ENCODE peak calls at places on chromosomes 3 and 15, in ten cellular contexts. R is ovary; Y is A549; K is HepG2; B is OCI-LY7; X is CD8-positive, alpha-beta T cell; U is cardiac fibroblast; E is foreskin fibroblast; A is psoas muscle; Q is activated CD8-positive, alpha-beta T cell treated with anti-CD3 and anti-CD28 coated beads for 36 hours. I is an unnamed sample.
A peak's percentile ranks its signal among the peaks of the same experiment; 100 is the strongest.

GRCh38 chr3:39592306-39592705 is 124.8 kb downstream of the MOBP start:
- DNase-seq in K (no peak), X (no peak), A (no peak), E (no peak), R (no peak), Y (no peak), U (no peak), B (no peak), Q (no peak), I (no peak)

GRCh38 chr3:16724487-16724886 is 119.3 kb upstream of the DAZL start:
- DNase-seq in Q (no peak), Y (no peak), E (no peak), X (no peak), A (no peak), B (no peak), K (no peak), U (no peak), R (no peak), I (no peak)

GRCh38 chr15:23447107-23447500 is at the start of gene GOLGA6L2:
- DNase-seq in K (no peak), A (no peak), U (no peak), B (peak; percentile 8), Y (no peak), R (no peak), X (no peak), Q (peak; percentile 30), E (no peak), I (no peak)

GRCh38 chr3:105355355-105356063 is 11.2 kb upstream of the ALCAM start:
- DNase-seq in A (no peak), E (no peak), Y (no peak), Q (no peak), K (no peak), U (peak; percentile 49), X (no peak), R (no peak), B (no peak), I (no peak)

GRCh38 chr3:52609316-52609815 is 73.0 kb downstream of the UQCC5 start:
- DNase-seq in E (no peak), B (no peak), Y (no peak), R (no peak), Q (no peak), X (no peak), U (no peak), A (no peak), K (peak; percentile 4), I (no peak)

GRCh38 chr15:76200083-76200465 is 111.2 kb downstream of the ETFA start:
- DNase-seq in B (no peak), X (no peak), Q (no peak), R (no peak), Y (no peak), K (no peak), A (no peak), U (no peak), E (no peak), I (no peak)

GRCh38 chr15:68734352-68734751 is 86.3 kb downstream of the ANP32A start:
- DNase-seq in E (no peak), K (no peak), X (no peak), A (no peak), B (no peak), Y (no peak), Q (no peak), U (no peak), R (no peak), I (no peak)

GRCh38 chr3:126194713-126195305 is 14.4 kb upstream of the ALDH1L1 start:
- DNase-seq in K (no peak), Y (no peak), B (peak; percentile 48), U (peak; percentile 26), X (no peak), E (no peak), Q (no peak), A (no peak), R (no peak), I (no peak)

GRCh38 chr3:97278506-97278905 is 464.1 kb downstream of the EPHA6 start:
- DNase-seq in B (no peak), U (no peak), A (no peak), X (no peak), Q (no peak), Y (no peak), R (no peak), E (no peak), K (peak; percentile 4), I (no peak)

GRCh38 chr15:62164500-62165028 is 521 bp downstream of the C2CD4B start:
- DNase-seq in Y (peak; percentile 12), Q (peak; percentile 19), K (no peak), X (no peak), R (no peak), A (peak; percentile 54), B (no peak), E (no peak), U (peak; percentile 12), I (no peak)

GRCh38 chr3:58924581-58924980 is 125.2 kb downstream of the CFAP20DC start:
- DNase-seq in X (no peak), E (peak; percentile 26), Y (no peak), A (no peak), U (peak; percentile 73), K (no peak), R (no peak), B (no peak), Q (no peak), I (no peak)

GRCh38 chr3:44721231-44722102 is 8.0 kb upstream of the ZNF501 start:
- DNase-seq in X (no peak), U (peak; percentile 33), R (no peak), Q (no peak), A (no peak), B (no peak), E (no peak), Y (no peak), K (no peak), I (no peak)

GRCh38 chr3:120182613-120183524 is 88.6 kb upstream of the GSK3B start:
- DNase-seq in A (no peak), E (peak; percentile 50), X (no peak), R (no peak), Q (peak; percentile 29), K (no peak), U (peak; percentile 76), B (peak; percentile 18), Y (no peak), I (no peak)

GRCh38 chr3:185280572-185281365 is 26.9 kb upstream of the EHHADH start:
- DNase-seq in A (no peak), Q (no peak), E (peak; percentile 41), U (peak; percentile 77), Y (peak; percentile 56), B (peak; percentile 63), X (no peak), K (peak; percentile 78), R (no peak), I (no peak)

GRCh38 chr3:55571216-55571813 is 84.2 kb upstream of the WNT5A start:
- DNase-seq in U (no peak), A (no peak), Q (no peak), E (no peak), Y (no peak), R (no peak), X (no peak), K (no peak), B (no peak), I (no peak)

DNA sequence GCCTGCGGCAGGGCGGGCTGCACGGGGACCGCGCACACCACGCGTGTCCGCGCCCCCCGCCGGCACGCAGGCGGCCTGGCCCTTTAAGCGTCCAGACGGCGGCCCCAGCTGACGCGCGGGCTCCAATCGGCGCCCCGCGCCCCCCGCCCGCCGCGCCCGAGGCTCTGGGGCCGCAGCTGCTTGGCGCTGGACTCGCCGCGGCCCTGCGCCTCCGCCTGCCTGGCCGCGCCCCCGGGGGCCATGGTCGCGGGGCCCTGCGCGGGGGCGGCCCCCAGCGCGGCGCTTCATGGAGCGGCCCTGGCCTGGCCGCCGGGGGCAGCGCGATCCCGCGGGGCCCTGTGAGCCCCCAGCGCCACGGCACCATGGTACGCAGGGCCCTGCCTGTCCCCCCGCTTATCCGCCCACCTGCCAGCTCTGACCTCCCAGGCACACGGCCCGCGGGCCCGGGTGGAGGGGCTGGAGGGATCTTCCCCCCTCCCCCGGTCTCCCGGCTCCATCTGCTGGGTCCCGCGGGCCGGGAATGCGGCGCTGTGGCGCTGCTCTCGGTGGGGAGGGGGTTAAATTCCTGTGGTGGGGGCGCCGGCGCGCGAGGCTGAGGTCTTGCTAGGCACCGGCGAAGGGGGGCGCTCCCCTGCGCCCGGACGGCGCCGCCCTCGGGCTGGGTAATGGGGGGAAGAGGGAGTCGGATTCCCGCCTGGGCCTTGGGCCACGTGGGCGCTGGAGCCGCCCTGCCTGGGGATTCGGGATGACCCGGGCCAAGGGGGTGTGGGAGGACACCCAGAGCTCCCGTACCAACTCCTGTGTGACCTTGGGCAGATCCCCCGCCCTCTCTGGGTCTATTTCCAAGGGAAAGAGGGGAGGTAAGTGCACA is 1.1 kb downstream of the ZBTB47 start:
- DNase-seq in Q (no peak), B (no peak), R (peak; percentile 84), E (peak; percentile 62), U (peak; percentile 49), K (peak; percentile 44), Y (no peak), A (peak; percentile 87), X (no peak), I (no peak)
- TF ChIP-seq CTCF in Q (no peak), B (no peak), R (no peak), E (no peak), U (no peak), K (peak; percentile 65), Y (no peak), A (no peak), X (no peak), I (no peak)

GRCh38 chr15:59501531-59502113 is 63.6 kb downstream of the FAM81A start:
- DNase-seq in K (peak; percentile 72), Q (peak; percentile 44), E (peak; percentile 16), A (no peak), R (no peak), X (no peak), B (peak; percentile 66), Y (peak; percentile 90), U (peak; percentile 82), I (no peak)
- TF ChIP-seq CTCF in K (peak; percentile 87), Q (peak; percentile 64), E (peak; percentile 52), A (peak; percentile 55), R (no peak), X (no peak), B (peak; percentile 96), Y (peak; percentile 98), U (peak; percentile 78), I (peak; percentile 76)

GRCh38 chr15:51356147-51356546 is 14.7 kb downstream of the GLDN start:
- DNase-seq in A (no peak), K (no peak), Q (no peak), Y (no peak), E (no peak), R (no peak), X (no peak), B (no peak), U (no peak), I (no peak)

GRCh38 chr15:51359981-51360380 is 18.5 kb downstream of the GLDN start:
- DNase-seq in B (no peak), E (no peak), Q (no peak), A (no peak), U (no peak), Y (no peak), R (no peak), X (no peak), K (no peak), I (no peak)

GRCh38 chr15:51356983-51357382 is 15.5 kb downstream of the GLDN start:
- DNase-seq in A (no peak), U (no peak), Y (no peak), R (no peak), Q (no peak), E (no peak), X (no peak), K (no peak), B (no peak), I (no peak)
- TF ChIP-seq CTCF in A (no peak), U (no peak), Y (no peak), R (no peak), Q (no peak), E (no peak), X (no peak), K (no peak), B (no peak), I (no peak)

GRCh38 chr15:94829887-94830884 is 598.8 kb downstream of the MCTP2 start:
- DNase-seq in E (no peak), R (no peak), U (no peak), Q (no peak), B (no peak), X (no peak), Y (no peak), K (no peak), A (no peak), I (no peak)
- TF ChIP-seq CTCF in E (no peak), R (no peak), U (no peak), Q (no peak), B (no peak), X (no peak), Y (no peak), K (no peak), A (no peak), I (no peak)

I was measured in CD14-positive monocyte.